ENCODE peak calls at places on chromosomes 2 and 18, in six cellular contexts. One of them, this sample, is unnamed.

GRCh38 chr2:241982711-241983570 is 113.4 kb downstream of the RTP5 start:
- DNase-seq in GOT3: no peak
- DNase-seq in A549: no peak
- DNase-seq in 8988T: no peak
- DNase-seq in NCI-H1048: no peak
- DNase-seq in HCEC 1CT: no peak
- DNase-seq in this sample: no peak

GRCh38 chr2:188527110-188527509 is 235.4 kb downstream of the GULP1 start:
- DNase-seq in A549: no peak
- DNase-seq in 8988T: no peak
- DNase-seq in HCEC 1CT: peak; percentile 12
- DNase-seq in GOT3: no peak
- DNase-seq in NCI-H1048: no peak
- DNase-seq in this sample: peak; percentile 28

GRCh38 chr2:99850076-99850710 is 292.2 kb downstream of the AFF3 start:
- DNase-seq in A549: no peak
- DNase-seq in NCI-H1048: no peak
- DNase-seq in HCEC 1CT: no peak
- DNase-seq in GOT3: no peak
- DNase-seq in 8988T: no peak
- DNase-seq in this sample: no peak

GRCh38 chr2:96267159-96267971 is 1.3 kb downstream of the CIAO1 start:
- DNase-seq in NCI-H1048: no peak
- DNase-seq in 8988T: peak; percentile 46
- DNase-seq in A549: peak; percentile 39
- DNase-seq in GOT3: no peak
- DNase-seq in HCEC 1CT: peak; percentile 34
- DNase-seq in this sample: peak; percentile 37

GRCh38 chr2:240412975-240413812 is 22.3 kb upstream of the GPC1 start:
- DNase-seq in GOT3: no peak
- DNase-seq in NCI-H1048: no peak
- DNase-seq in 8988T: no peak
- DNase-seq in HCEC 1CT: no peak
- DNase-seq in A549: no peak
- DNase-seq in this sample: no peak

GRCh38 chr2:27199241-27199640 is 12.6 kb upstream of the ATRAID start:
- DNase-seq in HCEC 1CT: no peak
- DNase-seq in NCI-H1048: no peak
- DNase-seq in GOT3: no peak
- DNase-seq in 8988T: no peak
- DNase-seq in A549: no peak
- DNase-seq in this sample: no peak

GRCh38 chr2:71700041-71700879 is 246.9 kb downstream of the DYSF start:
- DNase-seq in A549: no peak
- DNase-seq in 8988T: no peak
- DNase-seq in NCI-H1048: no peak
- DNase-seq in GOT3: no peak
- DNase-seq in HCEC 1CT: no peak
- DNase-seq in this sample: no peak

GRCh38 chr2:175441361-175441760 is 259.9 kb upstream of the ATP5MC3 start:
- DNase-seq in 8988T: no peak
- DNase-seq in A549: no peak
- DNase-seq in NCI-H1048: no peak
- DNase-seq in GOT3: no peak
- DNase-seq in HCEC 1CT: no peak
- DNase-seq in this sample: no peak

GRCh38 chr18:78719821-78720220 is 259.8 kb upstream of the SALL3 start:
- DNase-seq in GOT3: no peak
- DNase-seq in A549: no peak
- DNase-seq in HCEC 1CT: no peak
- DNase-seq in NCI-H1048: no peak
- DNase-seq in 8988T: no peak
- DNase-seq in this sample: no peak

GRCh38 chr18:63974991-63975390 is 5.1 kb downstream of the SERPINB8 start:
- DNase-seq in 8988T: no peak
- DNase-seq in HCEC 1CT: peak; percentile 61
- DNase-seq in A549: no peak
- DNase-seq in NCI-H1048: no peak
- DNase-seq in GOT3: no peak
- DNase-seq in this sample: peak; percentile 43

GRCh38 chr2:114108819-114109416 is 219.0 kb downstream of the ACTR3 start:
- DNase-seq in NCI-H1048: no peak
- DNase-seq in A549: no peak
- DNase-seq in HCEC 1CT: no peak
- DNase-seq in 8988T: no peak
- DNase-seq in GOT3: no peak
- DNase-seq in this sample: no peak

GRCh38 chr2:240301256-240301795 is 134.1 kb upstream of the GPC1 start:
- DNase-seq in GOT3: no peak
- DNase-seq in NCI-H1048: no peak
- DNase-seq in A549: no peak
- DNase-seq in HCEC 1CT: no peak
- DNase-seq in 8988T: no peak
- DNase-seq in this sample: no peak

GRCh38 chr2:47310801-47311560 is 92.0 kb upstream of the MSH2 start:
- DNase-seq in A549: no peak
- DNase-seq in 8988T: no peak
- DNase-seq in GOT3: no peak
- DNase-seq in HCEC 1CT: no peak
- DNase-seq in NCI-H1048: no peak
- DNase-seq in this sample: no peak

GRCh38 chr2:217691516-217691915 is 311.3 kb downstream of the TNS1 start:
- DNase-seq in HCEC 1CT: no peak
- DNase-seq in GOT3: no peak
- DNase-seq in 8988T: no peak
- DNase-seq in NCI-H1048: no peak
- DNase-seq in A549: no peak
- DNase-seq in this sample: no peak

GRCh38 chr2:100741880-100742814 is 77.8 kb upstream of the NPAS2 start:
- DNase-seq in 8988T: no peak
- DNase-seq in NCI-H1048: no peak
- DNase-seq in GOT3: no peak
- DNase-seq in A549: no peak
- DNase-seq in HCEC 1CT: peak; percentile 98
- DNase-seq in this sample: peak; percentile 96

GRCh38 chr2:240640939-240641338 is 15.7 kb downstream of the GPR35 start:
- DNase-seq in 8988T: peak; percentile 96
- DNase-seq in GOT3: no peak
- DNase-seq in A549: peak; percentile 73
- DNase-seq in HCEC 1CT: peak; percentile 21
- DNase-seq in NCI-H1048: no peak
- DNase-seq in this sample: peak; percentile 6

GRCh38 chr18:58044370-58045264 is 591 bp downstream of the NEDD4L start:
- DNase-seq in GOT3: no peak
- DNase-seq in HCEC 1CT: peak; percentile 53
- DNase-seq in A549: peak; percentile 32
- DNase-seq in 8988T: no peak
- DNase-seq in NCI-H1048: no peak
- DNase-seq in this sample: peak; percentile 26

GRCh38 chr2:72220170-72220569 is 72.5 kb upstream of the CYP26B1 start:
- DNase-seq in GOT3: no peak
- DNase-seq in HCEC 1CT: peak; percentile 26
- DNase-seq in A549: no peak
- DNase-seq in NCI-H1048: no peak
- DNase-seq in 8988T: no peak
- DNase-seq in this sample: peak; percentile 29

GRCh38 chr18:79485788-79486355 is 90.1 kb downstream of the NFATC1 start:
- DNase-seq in HCEC 1CT: peak; percentile 43
- DNase-seq in NCI-H1048: no peak
- DNase-seq in 8988T: no peak
- DNase-seq in A549: no peak
- DNase-seq in GOT3: no peak
- DNase-seq in this sample: peak; percentile 94

GRCh38 chr2:157468931-157469708 is 25.2 kb upstream of the CYTIP start:
- DNase-seq in HCEC 1CT: peak; percentile 95
- DNase-seq in A549: no peak
- DNase-seq in 8988T: no peak
- DNase-seq in GOT3: no peak
- DNase-seq in NCI-H1048: no peak
- DNase-seq in this sample: peak; percentile 86